ENCODE peak calls at places on chromosomes 4 and X, in nine cellular contexts. One of them, this sample, is unnamed.

GRCh38 chr4:188941524-188942109 is 802.4 kb downstream of the TRIML1 start:
- DNase-seq in CD8-positive, alpha-beta T cell: no peak
- DNase-seq in fibroblast of lung: peak; percentile 99
- DNase-seq in A549: peak; percentile 58
- DNase-seq in heart right ventricle: no peak
- DNase-seq in cardiac muscle cell: peak; percentile 46
- DNase-seq in heart left ventricle: no peak
- DNase-seq in left ventricle myocardium inferior: no peak
- DNase-seq in ovary: no peak
- DNase-seq in this sample: no peak

GRCh38 chrX:3815896-3816664 is 102.6 kb upstream of the PRKX start:
- DNase-seq in CD8-positive, alpha-beta T cell: no peak
- DNase-seq in fibroblast of lung: peak; percentile 40
- DNase-seq in A549: peak; percentile 8
- DNase-seq in heart right ventricle: peak; percentile 39
- DNase-seq in cardiac muscle cell: peak; percentile 34
- DNase-seq in heart left ventricle: peak; percentile 63
- DNase-seq in left ventricle myocardium inferior: peak; percentile 46
- DNase-seq in ovary: peak; percentile 75
- DNase-seq in this sample: peak; percentile 48

GRCh38 chr4:7648813-7649395 is 214.2 kb upstream of the PSAPL1 start:
- DNase-seq in CD8-positive, alpha-beta T cell: no peak
- DNase-seq in fibroblast of lung: no peak
- DNase-seq in A549: no peak
- DNase-seq in heart right ventricle: no peak
- DNase-seq in cardiac muscle cell: no peak
- DNase-seq in heart left ventricle: no peak
- DNase-seq in left ventricle myocardium inferior: no peak
- DNase-seq in ovary: no peak
- DNase-seq in this sample: no peak

GRCh38 chrX:44748014-44748413 is 95.8 kb upstream of the DUSP21 start:
- DNase-seq in CD8-positive, alpha-beta T cell: no peak
- DNase-seq in fibroblast of lung: peak; percentile 40
- DNase-seq in A549: no peak
- DNase-seq in heart right ventricle: no peak
- DNase-seq in cardiac muscle cell: peak; percentile 4
- DNase-seq in heart left ventricle: no peak
- DNase-seq in left ventricle myocardium inferior: no peak
- DNase-seq in ovary: no peak
- DNase-seq in this sample: no peak

GRCh38 chr4:184955116-184955515 is 63.2 kb upstream of the HELT start:
- DNase-seq in CD8-positive, alpha-beta T cell: no peak
- DNase-seq in fibroblast of lung: no peak
- DNase-seq in A549: no peak
- DNase-seq in heart right ventricle: no peak
- DNase-seq in cardiac muscle cell: no peak
- DNase-seq in heart left ventricle: no peak
- DNase-seq in left ventricle myocardium inferior: no peak
- DNase-seq in ovary: no peak
- DNase-seq in this sample: no peak

GRCh38 chr4:79607979-79608378 is 200.0 kb upstream of the GK2 start:
- DNase-seq in CD8-positive, alpha-beta T cell: no peak
- DNase-seq in fibroblast of lung: peak; percentile 14
- DNase-seq in A549: no peak
- DNase-seq in heart right ventricle: no peak
- DNase-seq in cardiac muscle cell: no peak
- DNase-seq in heart left ventricle: no peak
- DNase-seq in left ventricle myocardium inferior: no peak
- DNase-seq in ovary: no peak
- DNase-seq in this sample: no peak

GRCh38 chr4:150896513-150896912 is 118.6 kb downstream of the LRBA start:
- DNase-seq in CD8-positive, alpha-beta T cell: no peak
- DNase-seq in fibroblast of lung: no peak
- DNase-seq in A549: no peak
- DNase-seq in heart right ventricle: no peak
- DNase-seq in cardiac muscle cell: no peak
- DNase-seq in heart left ventricle: no peak
- DNase-seq in left ventricle myocardium inferior: no peak
- DNase-seq in ovary: no peak
- DNase-seq in this sample: no peak

GRCh38 chrX:689983-690382 is 59.4 kb downstream of the SHOX start:
- DNase-seq in CD8-positive, alpha-beta T cell: no peak
- DNase-seq in fibroblast of lung: no peak
- DNase-seq in A549: no peak
- DNase-seq in heart right ventricle: no peak
- DNase-seq in cardiac muscle cell: no peak
- DNase-seq in heart left ventricle: no peak
- DNase-seq in left ventricle myocardium inferior: no peak
- DNase-seq in ovary: no peak
- DNase-seq in this sample: no peak

GRCh38 chr4:128823025-128823661 is 13.6 kb downstream of the JADE1 start:
- DNase-seq in CD8-positive, alpha-beta T cell: no peak
- DNase-seq in fibroblast of lung: peak; percentile 97
- DNase-seq in A549: peak; percentile 21
- DNase-seq in heart right ventricle: no peak
- DNase-seq in cardiac muscle cell: peak; percentile 72
- DNase-seq in heart left ventricle: no peak
- DNase-seq in left ventricle myocardium inferior: no peak
- DNase-seq in ovary: no peak
- DNase-seq in this sample: no peak

GRCh38 chrX:13220916-13221315 is 98.9 kb downstream of the ATXN3L start:
- DNase-seq in CD8-positive, alpha-beta T cell: no peak
- DNase-seq in fibroblast of lung: peak; percentile 94
- DNase-seq in A549: no peak
- DNase-seq in heart right ventricle: no peak
- DNase-seq in cardiac muscle cell: peak; percentile 44
- DNase-seq in heart left ventricle: no peak
- DNase-seq in left ventricle myocardium inferior: no peak
- DNase-seq in ovary: no peak
- DNase-seq in this sample: no peak

GRCh38 chr4:11912886-11913285 is 484.2 kb upstream of the HS3ST1 start:
- DNase-seq in CD8-positive, alpha-beta T cell: no peak
- DNase-seq in fibroblast of lung: peak; percentile 58
- DNase-seq in A549: no peak
- DNase-seq in heart right ventricle: no peak
- DNase-seq in cardiac muscle cell: peak; percentile 39
- DNase-seq in heart left ventricle: no peak
- DNase-seq in left ventricle myocardium inferior: no peak
- DNase-seq in ovary: no peak
- DNase-seq in this sample: no peak

GRCh38 chrX:39613997-39614679 is 483.6 kb downstream of the BCOR start:
- DNase-seq in CD8-positive, alpha-beta T cell: no peak
- DNase-seq in fibroblast of lung: no peak
- DNase-seq in A549: no peak
- DNase-seq in heart right ventricle: no peak
- DNase-seq in cardiac muscle cell: no peak
- DNase-seq in heart left ventricle: no peak
- DNase-seq in left ventricle myocardium inferior: no peak
- DNase-seq in ovary: no peak
- DNase-seq in this sample: peak; percentile 66

GRCh38 chr4:16443504-16444088 is 217.3 kb upstream of the TAPT1 start:
- DNase-seq in CD8-positive, alpha-beta T cell: no peak
- DNase-seq in fibroblast of lung: peak; percentile 45
- DNase-seq in A549: peak; percentile 27
- DNase-seq in heart right ventricle: no peak
- DNase-seq in cardiac muscle cell: peak; percentile 60
- DNase-seq in heart left ventricle: no peak
- DNase-seq in left ventricle myocardium inferior: no peak
- DNase-seq in ovary: no peak
- DNase-seq in this sample: peak; percentile 56

GRCh38 chrX:139875831-139876230 is 57.0 kb downstream of the ATP11C start:
- DNase-seq in CD8-positive, alpha-beta T cell: no peak
- DNase-seq in fibroblast of lung: peak; percentile 29
- DNase-seq in A549: no peak
- DNase-seq in heart right ventricle: no peak
- DNase-seq in cardiac muscle cell: peak; percentile 36
- DNase-seq in heart left ventricle: no peak
- DNase-seq in left ventricle myocardium inferior: no peak
- DNase-seq in ovary: no peak
- DNase-seq in this sample: no peak

GRCh38 chrX:41596586-41596985 is 92.2 kb upstream of the GPR34 start:
- DNase-seq in CD8-positive, alpha-beta T cell: no peak
- DNase-seq in fibroblast of lung: peak; percentile 70
- DNase-seq in A549: no peak
- DNase-seq in heart right ventricle: no peak
- DNase-seq in cardiac muscle cell: no peak
- DNase-seq in heart left ventricle: no peak
- DNase-seq in left ventricle myocardium inferior: no peak
- DNase-seq in ovary: no peak
- DNase-seq in this sample: no peak

GRCh38 chrX:132219343-132219768 is at the start of gene RAP2C:
- DNase-seq in CD8-positive, alpha-beta T cell: peak; percentile 20
- DNase-seq in fibroblast of lung: peak; percentile 53
- DNase-seq in A549: peak; percentile 75
- DNase-seq in heart right ventricle: peak; percentile 63
- DNase-seq in cardiac muscle cell: peak; percentile 64
- DNase-seq in heart left ventricle: peak; percentile 79
- DNase-seq in left ventricle myocardium inferior: peak; percentile 74
- DNase-seq in ovary: peak; percentile 46
- DNase-seq in this sample: peak; percentile 79
- TF ChIP-seq CTCF in CD8-positive, alpha-beta T cell: no peak
- TF ChIP-seq CTCF in fibroblast of lung: peak; percentile 42
- TF ChIP-seq CTCF in A549: peak; percentile 52
- TF ChIP-seq CTCF in heart right ventricle: peak; percentile 56
- TF ChIP-seq CTCF in cardiac muscle cell: peak; percentile 60
- TF ChIP-seq CTCF in heart left ventricle: peak; percentile 48
- TF ChIP-seq CTCF in left ventricle myocardium inferior: peak; percentile 69
- TF ChIP-seq CTCF in ovary: no peak
- TF ChIP-seq CTCF in this sample: peak; percentile 53

DNA sequence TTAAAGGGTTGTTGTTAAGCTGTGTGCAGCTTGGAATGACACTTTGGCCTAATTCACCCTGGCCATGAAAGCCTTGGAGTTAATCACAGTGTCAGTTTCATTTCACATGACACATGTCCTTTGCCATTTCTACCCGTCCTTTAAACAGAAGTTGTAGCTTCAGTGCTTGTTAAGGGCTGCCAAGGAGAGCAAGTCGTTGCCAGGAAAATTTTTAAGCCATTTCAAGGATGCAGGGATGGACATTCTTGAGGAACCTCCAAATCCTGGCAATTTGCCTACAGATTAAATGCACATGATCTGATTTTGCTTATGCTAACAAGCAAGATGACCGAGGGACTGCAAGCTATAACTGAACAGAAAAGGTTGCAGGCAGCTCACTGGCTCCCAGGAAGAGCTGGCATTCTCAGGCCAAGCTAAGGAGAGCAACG is 40.5 kb downstream of the SETD7 start:
- DNase-seq in CD8-positive, alpha-beta T cell: no peak
- DNase-seq in fibroblast of lung: peak; percentile 27
- DNase-seq in A549: no peak
- DNase-seq in heart right ventricle: no peak
- DNase-seq in cardiac muscle cell: peak; percentile 27
- DNase-seq in heart left ventricle: no peak
- DNase-seq in left ventricle myocardium inferior: no peak
- DNase-seq in ovary: no peak
- DNase-seq in this sample: no peak
- H3K27ac ChIP-seq in CD8-positive, alpha-beta T cell: no peak overlapping the region
- H3K27ac ChIP-seq in fibroblast of lung: no peak overlapping the region
- H3K27ac ChIP-seq in A549: no peak overlapping the region
- H3K27ac ChIP-seq in heart right ventricle: peak overlapping the region; percentile 51
- H3K27ac ChIP-seq in cardiac muscle cell: no peak overlapping the region
- H3K27ac ChIP-seq in heart left ventricle: peak overlapping the region; percentile 46
- H3K27ac ChIP-seq in left ventricle myocardium inferior: peak overlapping the region; percentile 68
- H3K27ac ChIP-seq in ovary: no peak overlapping the region
- H3K27ac ChIP-seq in this sample: no peak overlapping the region

DNA sequence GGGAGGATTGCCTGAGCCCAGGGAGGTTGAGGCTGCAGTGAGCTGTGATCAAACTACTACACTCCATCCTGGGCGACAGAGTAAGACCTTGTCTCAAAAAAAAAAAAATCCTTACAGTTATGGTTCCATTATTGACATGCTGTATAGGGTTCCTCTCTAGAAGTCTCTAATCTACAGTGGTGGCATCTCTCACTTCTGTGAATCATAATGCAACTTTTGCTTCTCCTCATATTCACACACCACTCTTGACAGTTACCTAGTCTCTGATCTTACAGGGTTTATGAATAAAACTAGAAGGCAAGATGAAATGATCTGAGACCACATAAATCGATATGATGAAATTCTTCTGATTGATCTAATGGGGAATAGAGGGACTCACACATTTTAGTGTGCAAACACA is 40.6 kb downstream of the DOCK11 start:
- DNase-seq in CD8-positive, alpha-beta T cell: no peak
- DNase-seq in fibroblast of lung: no peak
- DNase-seq in A549: no peak
- DNase-seq in heart right ventricle: no peak
- DNase-seq in cardiac muscle cell: no peak
- DNase-seq in heart left ventricle: no peak
- DNase-seq in left ventricle myocardium inferior: no peak
- DNase-seq in ovary: no peak
- DNase-seq in this sample: no peak
- H3K4me1 ChIP-seq in CD8-positive, alpha-beta T cell: peaks cover 59% of the 10 kb centered on the region
- H3K4me1 ChIP-seq in fibroblast of lung: peaks cover 8% of the 10 kb centered on the region
- H3K4me1 ChIP-seq in A549: peaks cover 20% of the 10 kb centered on the region
- H3K4me1 ChIP-seq in heart right ventricle: no peaks in the 10 kb centered on the region
- H3K4me1 ChIP-seq in cardiac muscle cell: peaks cover 19% of the 10 kb centered on the region
- H3K4me1 ChIP-seq in heart left ventricle: no peaks in the 10 kb centered on the region
- H3K4me1 ChIP-seq in left ventricle myocardium inferior: no peaks in the 10 kb centered on the region
- H3K4me1 ChIP-seq in ovary: no peaks in the 10 kb centered on the region
- H3K4me1 ChIP-seq in this sample: peaks cover 14% of the 10 kb centered on the region

GRCh38 chr4:121654738-121655137 is 42.0 kb downstream of the ANXA5 start:
- DNase-seq in CD8-positive, alpha-beta T cell: no peak
- DNase-seq in fibroblast of lung: no peak
- DNase-seq in A549: no peak
- DNase-seq in heart right ventricle: no peak
- DNase-seq in cardiac muscle cell: no peak
- DNase-seq in heart left ventricle: no peak
- DNase-seq in left ventricle myocardium inferior: no peak
- DNase-seq in ovary: no peak
- DNase-seq in this sample: no peak

GRCh38 chr4:121653986-121654385 is 42.8 kb downstream of the ANXA5 start:
- DNase-seq in CD8-positive, alpha-beta T cell: no peak
- DNase-seq in fibroblast of lung: no peak
- DNase-seq in A549: no peak
- DNase-seq in heart right ventricle: no peak
- DNase-seq in cardiac muscle cell: no peak
- DNase-seq in heart left ventricle: no peak
- DNase-seq in left ventricle myocardium inferior: no peak
- DNase-seq in ovary: no peak
- DNase-seq in this sample: no peak

GRCh38 chr4:121655320-121656268 is 41.2 kb downstream of the ANXA5 start:
- DNase-seq in CD8-positive, alpha-beta T cell: no peak
- DNase-seq in fibroblast of lung: peak; percentile 23
- DNase-seq in A549: no peak
- DNase-seq in heart right ventricle: no peak
- DNase-seq in cardiac muscle cell: no peak
- DNase-seq in heart left ventricle: no peak
- DNase-seq in left ventricle myocardium inferior: no peak
- DNase-seq in ovary: no peak
- DNase-seq in this sample: no peak

GRCh38 chr4:121658125-121658524 is 38.7 kb downstream of the ANXA5 start:
- DNase-seq in CD8-positive, alpha-beta T cell: no peak
- DNase-seq in fibroblast of lung: no peak
- DNase-seq in A549: no peak
- DNase-seq in heart right ventricle: no peak
- DNase-seq in cardiac muscle cell: no peak
- DNase-seq in heart left ventricle: no peak
- DNase-seq in left ventricle myocardium inferior: no peak
- DNase-seq in ovary: no peak
- DNase-seq in this sample: no peak

DNA sequence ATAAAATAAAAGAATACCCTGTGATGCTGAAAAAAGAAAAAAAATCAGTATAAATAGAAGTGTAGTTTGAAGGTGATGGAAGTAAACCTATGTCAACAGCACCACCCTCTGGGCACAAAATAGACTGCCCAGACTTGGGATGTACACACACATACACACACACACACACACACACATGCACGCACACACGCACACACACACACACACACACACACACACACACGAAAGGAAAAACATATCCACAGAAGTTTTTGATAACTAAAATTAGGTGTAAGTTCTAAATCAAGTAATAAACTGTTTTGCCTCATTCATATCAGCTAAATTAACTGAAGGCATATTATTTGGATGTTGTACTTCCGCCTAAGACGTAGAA is 40.5 kb downstream of the ANXA5 start:
- DNase-seq in CD8-positive, alpha-beta T cell: no peak
- DNase-seq in fibroblast of lung: peak; percentile 74
- DNase-seq in A549: no peak
- DNase-seq in heart right ventricle: no peak
- DNase-seq in cardiac muscle cell: peak; percentile 84
- DNase-seq in heart left ventricle: no peak
- DNase-seq in left ventricle myocardium inferior: peak; percentile 35
- DNase-seq in ovary: peak; percentile 27
- DNase-seq in this sample: peak; percentile 72
- TF ChIP-seq CTCF in CD8-positive, alpha-beta T cell: no peak
- TF ChIP-seq CTCF in fibroblast of lung: peak; percentile 43
- TF ChIP-seq CTCF in A549: peak; percentile 37
- TF ChIP-seq CTCF in heart right ventricle: peak; percentile 43
- TF ChIP-seq CTCF in cardiac muscle cell: peak; percentile 55
- TF ChIP-seq CTCF in heart left ventricle: no peak
- TF ChIP-seq CTCF in left ventricle myocardium inferior: peak; percentile 55
- TF ChIP-seq CTCF in ovary: no peak
- TF ChIP-seq CTCF in this sample: peak; percentile 62